ENCODE peak calls at places on chromosomes 16 and 17, in eight cellular contexts. I is mammary epithelial cell, F is left lung, X is GM23338, Y is lung, P is body of pancreas, K is OCI-LY7, O is left ventricle myocardium inferior. D is an unnamed sample.

GRCh38 chr17:8629371-8630226 is 926 bp downstream of the MYH10 start:
- DNase-seq in I (peak; percentile 26), F (no peak), X (peak; percentile 57), Y (no peak), P (peak; percentile 28), K (peak; percentile 26), O (peak; percentile 40), D (peak; percentile 28)

GRCh38 chr17:43983515-43984411 is 20.7 kb upstream of the NAGS start:
- DNase-seq in I (no peak), F (no peak), X (peak; percentile 80), Y (no peak), P (peak; percentile 20), K (no peak), O (no peak), D (no peak)

GRCh38 chr16:68920349-68920748 is 77.0 kb downstream of the TANGO6 start:
- DNase-seq in I (peak; percentile 51), F (no peak), X (no peak), Y (no peak), P (no peak), K (no peak), O (no peak), D (no peak)

GRCh38 chr17:8125947-8126305 is 2.0 kb upstream of the HES7 start:
- DNase-seq in I (peak; percentile 44), F (no peak), X (peak; percentile 75), Y (no peak), P (peak; percentile 39), K (peak; percentile 51), O (no peak), D (no peak)

GRCh38 chr17:32444301-32445074 is at the start of gene PSMD11:
- DNase-seq in I (peak; percentile 95), F (peak; percentile 98), X (peak; percentile 99), Y (peak; percentile 98), P (peak; percentile 98), K (peak; percentile 98), O (peak; percentile 99), D (peak; percentile 99)

GRCh38 chr17:76872221-76872873 is 4.1 kb downstream of the MGAT5B start:
- DNase-seq in I (peak; percentile 95), F (no peak), X (no peak), Y (no peak), P (no peak), K (no peak), O (no peak), D (no peak)

GRCh38 chr16:53112015-53112414 is 57.2 kb downstream of the CHD9 start:
- DNase-seq in I (no peak), F (no peak), X (no peak), Y (no peak), P (no peak), K (no peak), O (no peak), D (no peak)

GRCh38 chr17:43880420-43880991 is 26.8 kb downstream of the MPP2 start:
- DNase-seq in I (peak; percentile 25), F (no peak), X (peak; percentile 73), Y (no peak), P (peak; percentile 68), K (peak; percentile 37), O (no peak), D (peak; percentile 52)

GRCh38 chr17:72004011-72004427 is 116.8 kb upstream of the SOX9 start:
- DNase-seq in I (no peak), F (no peak), X (no peak), Y (no peak), P (no peak), K (no peak), O (no peak), D (no peak)

GRCh38 chr17:49985310-49985990 is 9.6 kb downstream of the DLX3 start:
- DNase-seq in I (no peak), F (no peak), X (no peak), Y (no peak), P (no peak), K (no peak), O (no peak), D (no peak)

GRCh38 chr16:30934827-30935557 is 11.6 kb downstream of the FBXL19 start:
- DNase-seq in I (peak; percentile 26), F (peak; percentile 55), X (peak; percentile 88), Y (no peak), P (peak; percentile 52), K (peak; percentile 39), O (no peak), D (no peak)

GRCh38 chr17:72117748-72118587 is 2.9 kb upstream of the SOX9 start:
- DNase-seq in I (peak; percentile 58), F (no peak), X (peak; percentile 55), Y (no peak), P (peak; percentile 37), K (no peak), O (no peak), D (no peak)

GRCh38 chr16:21708533-21709115 is 44.9 kb downstream of the OTOA start:
- DNase-seq in I (peak; percentile 60), F (peak; percentile 61), X (peak; percentile 91), Y (peak; percentile 76), P (peak; percentile 80), K (peak; percentile 86), O (peak; percentile 35), D (peak; percentile 71)

GRCh38 chr17:73526851-73527250 is 117.4 kb downstream of the SDK2 start:
- DNase-seq in I (no peak), F (no peak), X (no peak), Y (no peak), P (no peak), K (no peak), O (no peak), D (no peak)

GRCh38 chr17:40598928-40599627 is 33.8 kb upstream of the CCR7 start:
- DNase-seq in I (no peak), F (no peak), X (no peak), Y (no peak), P (no peak), K (peak; percentile 76), O (no peak), D (no peak)

GRCh38 chr16:10827691-10828341 is 9.2 kb upstream of the TVP23A start:
- DNase-seq in I (peak; percentile 62), F (peak; percentile 77), X (no peak), Y (peak; percentile 75), P (peak; percentile 70), K (no peak), O (peak; percentile 86), D (peak; percentile 80)

GRCh38 chr17:60664022-60664421 is 13.6 kb upstream of the BCAS3 start:
- DNase-seq in I (no peak), F (no peak), X (no peak), Y (no peak), P (no peak), K (no peak), O (no peak), D (no peak)
- H3K36me3 ChIP-seq in I (peaks cover 7% of the 10 kb centered on the region), F (no peaks in the 10 kb centered on the region), X (no peaks in the 10 kb centered on the region), Y (peaks cover 15% of the 10 kb centered on the region), P (peaks cover 2% of the 10 kb centered on the region), K (peaks cover 41% of the 10 kb centered on the region), O (peaks cover 34% of the 10 kb centered on the region), D (no peaks in the 10 kb centered on the region)

GRCh38 chr17:48645639-48646182 is 19.6 kb upstream of the HOXB9 start:
- DNase-seq in I (no peak), F (no peak), X (no peak), Y (no peak), P (no peak), K (no peak), O (no peak), D (no peak)
- H3K4me3 ChIP-seq in I (no peak overlapping the region), F (no peak overlapping the region), X (peak overlapping the region; percentile 54), Y (no peak overlapping the region), P (no peak overlapping the region), K (no peak overlapping the region), O (no peak overlapping the region), D (no peak overlapping the region)

GRCh38 chr17:69547947-69548346 is 133.4 kb downstream of the MAP2K6 start:
- DNase-seq in I (no peak), F (no peak), X (no peak), Y (no peak), P (no peak), K (no peak), O (no peak), D (no peak)
- H3K36me3 ChIP-seq in I (no peaks in the 10 kb centered on the region), F (no peaks in the 10 kb centered on the region), X (no peaks in the 10 kb centered on the region), Y (no peaks in the 10 kb centered on the region), P (no peaks in the 10 kb centered on the region), K (no peaks in the 10 kb centered on the region), O (no peaks in the 10 kb centered on the region), D (no peaks in the 10 kb centered on the region)

DNA sequence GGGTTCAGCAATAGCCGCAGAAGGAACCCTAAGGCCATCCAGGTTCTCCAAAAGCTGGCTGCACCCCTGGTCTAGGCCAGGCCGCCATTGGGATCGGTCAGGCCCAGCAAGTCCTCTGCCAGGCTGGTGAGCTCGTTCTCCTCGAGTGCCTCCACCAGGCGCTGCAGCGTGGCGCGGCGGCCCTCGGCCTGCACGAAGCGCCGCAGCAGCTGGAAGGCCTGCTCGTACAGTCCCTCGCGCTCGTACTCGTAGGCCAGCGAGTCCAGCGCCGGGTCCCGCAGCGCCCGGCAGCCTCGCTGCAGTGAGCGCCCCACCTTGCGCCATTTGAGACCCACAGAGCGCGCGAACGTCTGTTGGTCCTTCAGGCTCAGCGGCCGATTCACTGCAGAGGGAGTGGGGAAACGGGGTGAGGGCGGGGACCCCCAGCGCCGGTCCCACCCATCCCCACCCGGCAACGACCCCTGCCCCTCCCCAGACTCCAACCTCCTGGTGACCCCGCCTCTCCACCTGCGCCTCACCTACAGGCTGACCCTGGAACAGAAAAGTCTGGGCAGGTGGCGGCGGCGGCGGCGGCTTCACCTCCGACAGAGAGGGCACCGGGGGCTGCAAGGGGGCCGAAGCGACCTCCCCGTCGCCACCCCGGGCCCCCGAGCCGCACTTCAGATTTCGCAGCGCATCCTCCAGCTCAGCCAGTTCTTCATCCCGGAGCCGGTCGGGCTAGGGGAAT is 3.9 kb upstream of the B3GNT9 start:
- DNase-seq in I (no peak), F (no peak), X (peak; percentile 58), Y (no peak), P (no peak), K (no peak), O (no peak), D (no peak)
- H3K4me3 ChIP-seq in I (peak overlapping the region; percentile 33), F (no peak overlapping the region), X (peak overlapping the region; percentile 57), Y (no peak overlapping the region), P (no peak overlapping the region), K (no peak overlapping the region), O (peak overlapping the region; percentile 51), D (no peak overlapping the region)

GRCh38 chr16:85611455-85612190 is 1.5 kb upstream of the GSE1 start:
- DNase-seq in I (peak; percentile 64), F (peak; percentile 82), X (peak; percentile 82), Y (peak; percentile 81), P (peak; percentile 93), K (peak; percentile 64), O (peak; percentile 87), D (peak; percentile 84)
- H3K36me3 ChIP-seq in I (no peaks in the 10 kb centered on the region), F (no peaks in the 10 kb centered on the region), X (no peaks in the 10 kb centered on the region), Y (no peaks in the 10 kb centered on the region), P (no peaks in the 10 kb centered on the region), K (no peaks in the 10 kb centered on the region), O (no peaks in the 10 kb centered on the region), D (no peaks in the 10 kb centered on the region)

GRCh38 chr17:6069611-6070279 is 434 bp upstream of the WSCD1 start:
- DNase-seq in I (no peak), F (no peak), X (peak; percentile 21), Y (no peak), P (no peak), K (no peak), O (no peak), D (no peak)

GRCh38 chr17:6070280-6070894 is at the start of gene WSCD1:
- DNase-seq in I (no peak), F (no peak), X (peak; percentile 60), Y (no peak), P (peak; percentile 36), K (no peak), O (no peak), D (no peak)

GRCh38 chr17:6071528-6072065 is 1.4 kb downstream of the WSCD1 start:
- DNase-seq in I (no peak), F (no peak), X (no peak), Y (no peak), P (no peak), K (no peak), O (no peak), D (no peak)

GRCh38 chr17:6072157-6072556 is 2.0 kb downstream of the WSCD1 start:
- DNase-seq in I (peak; percentile 19), F (no peak), X (no peak), Y (no peak), P (no peak), K (no peak), O (no peak), D (no peak)

GRCh38 chr17:6070895-6071511 is 824 bp downstream of the WSCD1 start:
- DNase-seq in I (no peak), F (no peak), X (peak; percentile 51), Y (no peak), P (no peak), K (no peak), O (no peak), D (no peak)
- H3K4me3 ChIP-seq in I (no peak overlapping the region), F (peak overlapping the region; percentile 42), X (peak overlapping the region; percentile 86), Y (peak overlapping the region; percentile 41), P (peak overlapping the region; percentile 18), K (no peak overlapping the region), O (peak overlapping the region; percentile 79), D (peak overlapping the region; percentile 32)